ENCODE peak calls at places on chromosome 22, in six cellular contexts. W is A549; L is fibroblast of mammary gland; G is stimulated activated CD8-positive, alpha-beta memory T cell treated with anti-CD3 and anti-CD28 coated beads, Interleukin-15, amount 100 ng/mL, for 4 hours; D is dorsolateral prefrontal cortex; X is CD14-positive monocyte. P is an unnamed sample.

GRCh38 chr22:33274214-33274828 is 216.1 kb upstream of the SYN3 start:
- DNase-seq in W (no peak), L (peak), G (no peak), D (no peak), X (no peak), P (no peak)

GRCh38 chr22:42519544-42520237 is at the start of gene RRP7A:
- DNase-seq in W (peak), L (peak), G (peak), D (peak), X (peak), P (peak)

GRCh38 chr22:31532060-31532459 is 35.7 kb downstream of the SFI1 start:
- DNase-seq in W (no peak), L (no peak), G (no peak), D (no peak), X (no peak), P (no peak)

GRCh38 chr22:36540867-36541642 is 12.1 kb upstream of the EIF3D start:
- DNase-seq in W (no peak), L (no peak), G (no peak), D (no peak), X (no peak), P (no peak)

GRCh38 chr22:34812631-34813030 is 253.3 kb upstream of the ISX start:
- DNase-seq in W (no peak), L (no peak), G (no peak), D (no peak), X (no peak), P (no peak)

GRCh38 chr22:22357024-22357868 is 112.7 kb downstream of the VPREB1 start:
- DNase-seq in W (peak), L (peak), G (peak), D (peak), X (peak), P (peak)

GRCh38 chr22:50507991-50508884 is at the start of gene NCAPH2:
- DNase-seq in W (peak), L (peak), G (peak), D (peak), X (peak), P (peak)

GRCh38 chr22:38870312-38870741 is 1.7 kb downstream of the CBX6 start:
- DNase-seq in W (peak), L (peak), G (peak), D (peak), X (peak), P (peak)

GRCh38 chr22:21443057-21443734 is 24.0 kb upstream of the TMEM191C start:
- DNase-seq in W (no peak), L (no peak), G (no peak), D (peak), X (no peak), P (no peak)

GRCh38 chr22:47225931-47226633 is 463.6 kb downstream of the TBC1D22A start:
- DNase-seq in W (no peak), L (no peak), G (no peak), D (no peak), X (no peak), P (no peak)

GRCh38 chr22:49986325-49986724 is 25.8 kb downstream of the PIM3 start:
- DNase-seq in W (no peak), L (no peak), G (no peak), D (no peak), X (no peak), P (no peak)

GRCh38 chr22:49129736-49130135 is 697.9 kb downstream of the BRD1 start:
- DNase-seq in W (no peak), L (no peak), G (no peak), D (no peak), X (no peak), P (no peak)

GRCh38 chr22:25362215-25362882 is 142.9 kb downstream of the CRYBB2 start:
- DNase-seq in W (peak), L (peak), G (peak), D (peak), X (peak), P (no peak)

GRCh38 chr22:48431536-48432315 is 1395.9 kb downstream of the BRD1 start:
- DNase-seq in W (no peak), L (no peak), G (no peak), D (no peak), X (no peak), P (no peak)

GRCh38 chr22:35477911-35478582 is 62.6 kb upstream of the RASD2 start:
- DNase-seq in W (peak), L (peak), G (no peak), D (no peak), X (peak), P (no peak)

GRCh38 chr22:20405931-20406685 is 12.2 kb downstream of the ZNF74 start:
- DNase-seq in W (no peak), L (no peak), G (no peak), D (no peak), X (no peak), P (no peak)

GRCh38 chr22:35605787-35606492 is 11.2 kb downstream of the MB start:
- DNase-seq in W (no peak), L (no peak), G (no peak), D (no peak), X (no peak), P (no peak)

GRCh38 chr22:44312766-44313165 is at the start of gene SHISAL1:
- DNase-seq in W (no peak), L (peak), G (no peak), D (no peak), X (no peak), P (no peak)

GRCh38 chr22:24466831-24467249 is 28.3 kb upstream of the UPB1 start:
- DNase-seq in W (no peak), L (peak), G (no peak), D (no peak), X (no peak), P (peak)

GRCh38 chr22:22039286-22040074 is 56.9 kb upstream of the TOP3B start:
- DNase-seq in W (no peak), L (no peak), G (no peak), D (no peak), X (no peak), P (no peak)

GRCh38 chr22:50014655-50015401 is 2.3 kb upstream of the IL17REL start:
- DNase-seq in W (no peak), L (no peak), G (no peak), D (no peak), X (no peak), P (no peak)

GRCh38 chr22:50309601-50309991 is 2.1 kb upstream of the PLXNB2 start:
- DNase-seq in W (no peak), L (no peak), G (no peak), D (no peak), X (no peak), P (no peak)

GRCh38 chr22:19056951-19057401 is 65.2 kb downstream of the DGCR2 start:
- DNase-seq in W (no peak), L (no peak), G (no peak), D (no peak), X (no peak), P (no peak)

GRCh38 chr22:47401976-47402770 is 639.7 kb downstream of the TBC1D22A start:
- DNase-seq in W (no peak), L (no peak), G (no peak), D (no peak), X (no peak), P (no peak)

GRCh38 chr22:24513706-24514240 is 18.6 kb downstream of the UPB1 start:
- DNase-seq in W (no peak), L (no peak), G (no peak), D (no peak), X (no peak), P (no peak)

GRCh38 chr22:30245985-30246901 is at the start of gene LIF:
- DNase-seq in W (no peak), L (peak), G (no peak), D (no peak), X (no peak), P (no peak)

GRCh38 chr22:42780070-42780540 is 59.4 kb upstream of the A4GALT start:
- DNase-seq in W (peak), L (peak), G (no peak), D (no peak), X (no peak), P (peak)

GRCh38 chr22:49111085-49111484 is 716.6 kb downstream of the BRD1 start:
- DNase-seq in W (no peak), L (no peak), G (no peak), D (no peak), X (no peak), P (no peak)

P was measured in GDM1.